ENCODE peak calls at places on chromosomes 4 and X, in ten cellular contexts. W is NCI-H1436; V is stimulated activated naive B cell treated with anti-CD40 and anti-IgM and Interleukin-4, amounts not matched to agents 10 μg/mL and 1 μg/mL and 100 μg/mL, for 72 hours; X is SHP77 treated with DMSO at 0.1 percent for 48 hours; S is KG1; O is NCI-H2081; J is activated gamma-delta T cell treated with anti-CD3 and anti-CD28 coated beads, Interleukin-2, amount 50 U/mL, for 16 hours; M is endodermal cell; A is activated CD4-positive, alpha-beta T cell treated with anti-CD3 and anti-CD28 coated beads, Interleukin-2, amount 10 ng/mL, durations not matched to agents 7 days and 5 days; E is NCI-H510A. R is an unnamed sample.

GRCh38 chrX:76026751-76027150 is 146.1 kb upstream of the PBDC1 start:
- DNase-seq in W (no peak), V (no peak), X (no peak), S (no peak), O (no peak), J (no peak), M (no peak), A (no peak), E (no peak), R (no peak)

GRCh38 chr4:102562995-102563394 is 61.8 kb downstream of the NFKB1 start:
- DNase-seq in W (no peak), V (no peak), X (no peak), S (no peak), O (no peak), J (no peak), M (no peak), A (no peak), E (no peak), R (no peak)

GRCh38 chr4:57077550-57078311 is 32.5 kb downstream of the IGFBP7 start:
- DNase-seq in W (no peak), V (no peak), X (no peak), S (no peak), O (no peak), J (no peak), M (peak; percentile 72), A (no peak), E (no peak), R (no peak)

GRCh38 chr4:174120446-174121142 is 162.9 kb downstream of the FBXO8 start:
- DNase-seq in W (peak; percentile 33), V (peak; percentile 1), X (no peak), S (no peak), O (peak; percentile 77), J (no peak), M (peak; percentile 69), A (peak; percentile 30), E (peak; percentile 23), R (peak; percentile 32)

GRCh38 chr4:57499786-57500185 is 389.6 kb upstream of the IGFBP7 start:
- DNase-seq in W (no peak), V (no peak), X (no peak), S (no peak), O (no peak), J (no peak), M (no peak), A (no peak), E (no peak), R (no peak)

GRCh38 chr4:3372933-3373465 is 68.8 kb upstream of the HGFAC start:
- DNase-seq in W (no peak), V (peak; percentile 69), X (no peak), S (no peak), O (no peak), J (no peak), M (no peak), A (peak; percentile 35), E (no peak), R (no peak)

GRCh38 chr4:6147441-6147840 is 52.9 kb downstream of the JAKMIP1 start:
- DNase-seq in W (no peak), V (no peak), X (no peak), S (no peak), O (no peak), J (no peak), M (no peak), A (no peak), E (no peak), R (no peak)

GRCh38 chrX:48684134-48684533 is 535 bp downstream of the WAS start:
- DNase-seq in W (no peak), V (no peak), X (no peak), S (no peak), O (no peak), J (no peak), M (no peak), A (no peak), E (no peak), R (no peak)

GRCh38 chr4:165787516-165788274 is 85.3 kb upstream of the TLL1 start:
- DNase-seq in W (no peak), V (no peak), X (no peak), S (no peak), O (no peak), J (no peak), M (no peak), A (no peak), E (no peak), R (no peak)

GRCh38 chr4:153520871-153521329 is 54.7 kb downstream of the TMEM131L start:
- DNase-seq in W (no peak), V (peak; percentile 35), X (no peak), S (no peak), O (no peak), J (no peak), M (no peak), A (no peak), E (no peak), R (no peak)

GRCh38 chr4:134510544-134510943 is 309.0 kb upstream of the PABPC4L start:
- DNase-seq in W (no peak), V (no peak), X (no peak), S (no peak), O (no peak), J (no peak), M (no peak), A (no peak), E (no peak), R (no peak)

GRCh38 chr4:130995988-130996387 is 1900.0 kb downstream of the C4orf33 start:
- DNase-seq in W (no peak), V (no peak), X (no peak), S (no peak), O (no peak), J (no peak), M (no peak), A (no peak), E (no peak), R (no peak)

GRCh38 chr4:48380583-48381167 is 39.3 kb downstream of the SLAIN2 start:
- DNase-seq in W (no peak), V (no peak), X (no peak), S (no peak), O (no peak), J (no peak), M (no peak), A (no peak), E (no peak), R (no peak)

GRCh38 chr4:36921474-36922220 is 322.9 kb upstream of the NWD2 start:
- DNase-seq in W (no peak), V (no peak), X (no peak), S (no peak), O (no peak), J (no peak), M (no peak), A (no peak), E (no peak), R (no peak)

GRCh38 chr4:155911905-155912304 is 8.4 kb downstream of the TDO2 start:
- DNase-seq in W (no peak), V (no peak), X (no peak), S (no peak), O (no peak), J (no peak), M (no peak), A (no peak), E (no peak), R (no peak)

GRCh38 chr4:13829457-13829856 is 201.9 kb upstream of the BOD1L1 start:
- DNase-seq in W (no peak), V (no peak), X (no peak), S (no peak), O (no peak), J (no peak), M (no peak), A (no peak), E (no peak), R (no peak)

GRCh38 chrX:73577368-73577767 is 14.4 kb downstream of the CHIC1 start:
- DNase-seq in W (no peak), V (no peak), X (no peak), S (no peak), O (no peak), J (no peak), M (no peak), A (no peak), E (no peak), R (no peak)

GRCh38 chr4:167581449-167581965 is 347.2 kb upstream of the SPOCK3 start:
- DNase-seq in W (no peak), V (peak; percentile 0), X (no peak), S (no peak), O (no peak), J (no peak), M (no peak), A (no peak), E (no peak), R (no peak)

GRCh38 chr4:169619958-169620845 is at the start of gene CLCN3:
- DNase-seq in W (peak; percentile 93), V (peak; percentile 96), X (peak; percentile 93), S (peak; percentile 66), O (peak; percentile 95), J (peak; percentile 81), M (peak; percentile 99), A (peak; percentile 90), E (peak; percentile 89), R (peak; percentile 78)

GRCh38 chr4:141587897-141588296 is 48.5 kb upstream of the IL15 start:
- DNase-seq in W (no peak), V (no peak), X (no peak), S (no peak), O (no peak), J (no peak), M (no peak), A (no peak), E (no peak), R (no peak)

GRCh38 chrX:105837227-105837626 is 14.9 kb downstream of the NRK start:
- DNase-seq in W (no peak), V (no peak), X (no peak), S (no peak), O (no peak), J (no peak), M (no peak), A (no peak), E (no peak), R (no peak)

R was measured in NCI-H1694 treated with DMSO at 0.1 percent for 48 hours.